ENCODE peak calls at places on chromosomes 12 and 14, in six cellular contexts. C, G, B, I, K and X are unnamed samples.

GRCh38 chr12:107734139-107734538 is 26.8 kb downstream of the PRDM4 start:
- DNase-seq in C (no peak), G (no peak), B (no peak), I (no peak), K (no peak), X (no peak)

GRCh38 chr12:107474639-107475539 is 210.7 kb upstream of the PWP1 start:
- DNase-seq in C (no peak), G (no peak), B (no peak), I (no peak), K (no peak), X (no peak)

GRCh38 chr12:517538-517937 is 57.8 kb downstream of the B4GALNT3 start:
- DNase-seq in C (no peak), G (no peak), B (no peak), I (no peak), K (no peak), X (no peak)

GRCh38 chr14:20391505-20391904 is 21.8 kb downstream of the TEP1 start:
- DNase-seq in C (no peak), G (no peak), B (no peak), I (no peak), K (no peak), X (no peak)

GRCh38 chr12:123971770-123972447 is 722 bp downstream of the CCDC92 start:
- DNase-seq in C (peak), G (peak), B (no peak), I (no peak), K (peak), X (peak)

GRCh38 chr12:25386823-25387134 is 136.1 kb upstream of the KRAS start:
- DNase-seq in C (peak), G (no peak), B (no peak), I (no peak), K (peak), X (no peak)

GRCh38 chr14:34299360-34299759 is 162.7 kb downstream of the SPTSSA start:
- DNase-seq in C (no peak), G (no peak), B (no peak), I (no peak), K (no peak), X (no peak)

GRCh38 chr14:59267046-59267445 is 78.6 kb downstream of the DAAM1 start:
- DNase-seq in C (no peak), G (no peak), B (no peak), I (no peak), K (no peak), X (no peak)

GRCh38 chr12:29427964-29428363 is 47.0 kb upstream of the ERGIC2 start:
- DNase-seq in C (no peak), G (peak), B (peak), I (no peak), K (no peak), X (no peak)

GRCh38 chr14:89185919-89186849 is 230.8 kb downstream of the FOXN3 start:
- DNase-seq in C (no peak), G (no peak), B (no peak), I (no peak), K (no peak), X (peak)

GRCh38 chr14:23068792-23069412 is 11.6 kb upstream of the CDH24 start:
- DNase-seq in C (peak), G (peak), B (peak), I (peak), K (peak), X (peak)

GRCh38 chr12:3107071-3107583 is 29.9 kb downstream of the TSPAN9 start:
- DNase-seq in C (no peak), G (no peak), B (no peak), I (no peak), K (no peak), X (peak)

GRCh38 chr12:1041478-1041877 is 50.5 kb downstream of the ERC1 start:
- DNase-seq in C (no peak), G (no peak), B (no peak), I (no peak), K (no peak), X (no peak)

GRCh38 chr12:69007858-69008314 is 74.9 kb upstream of the CPM start:
- DNase-seq in C (no peak), G (no peak), B (no peak), I (no peak), K (no peak), X (no peak)

GRCh38 chr14:51511265-51511664 is 140.4 kb upstream of the FRMD6 start:
- DNase-seq in C (no peak), G (no peak), B (no peak), I (no peak), K (no peak), X (no peak)

GRCh38 chr14:52950898-52951729 is at the start of gene FERMT2:
- DNase-seq in C (peak), G (peak), B (peak), I (peak), K (peak), X (peak)
- TF ChIP-seq POLR2A in C (peak), G (peak), B (peak), I (peak), K (peak), X (peak)

GRCh38 chr14:63641473-63642228 is at the start of gene WDR89:
- DNase-seq in C (peak), G (peak), B (peak), I (peak), K (peak), X (peak)
- TF ChIP-seq POLR2A in C (peak), G (peak), B (peak), I (peak), K (no peak), X (peak)

DNA sequence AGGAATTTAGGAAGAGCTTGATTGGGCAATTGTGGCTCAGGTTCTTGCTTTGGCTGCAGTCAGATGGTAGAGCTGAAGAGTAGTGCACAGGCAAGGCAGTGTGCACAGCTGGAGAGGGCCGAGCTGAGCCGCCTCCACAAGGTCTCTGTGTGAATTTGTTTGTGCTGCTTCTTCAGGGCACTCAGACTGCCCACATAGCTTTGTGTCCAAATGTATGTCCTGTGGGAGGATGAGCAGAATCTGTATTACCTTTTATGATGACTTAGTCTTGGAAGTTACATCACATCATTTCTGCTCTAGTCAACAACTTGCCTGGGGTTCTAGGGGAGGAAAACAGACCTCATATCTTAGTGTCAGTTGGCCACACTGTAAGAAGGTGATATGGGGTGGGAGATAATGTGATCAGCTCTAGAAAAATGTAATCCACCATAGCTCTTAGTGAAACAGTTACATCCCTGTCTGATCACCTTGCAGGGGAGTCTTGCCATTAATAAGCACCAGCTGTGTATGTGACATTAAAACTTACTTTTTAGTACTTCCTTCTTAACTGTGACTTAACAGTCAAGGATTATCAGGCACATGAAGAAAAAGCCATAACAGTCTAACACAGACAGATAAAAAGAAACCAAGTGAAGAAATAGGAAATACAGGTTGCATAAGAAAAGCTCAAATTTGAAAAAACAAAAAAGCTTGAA is 53.4 kb downstream of the RCOR1 start:
- DNase-seq in C (no peak), G (no peak), B (no peak), I (no peak), K (no peak), X (no peak)
- TF ChIP-seq POLR2A in C (no peak), G (no peak), B (no peak), I (no peak), K (no peak), X (no peak)

GRCh38 chr12:57522887-57523705 is 472 bp downstream of the MBD6 start:
- DNase-seq in C (no peak), G (peak), B (no peak), I (peak), K (peak), X (no peak)
- TF ChIP-seq POLR2A in C (peak), G (peak), B (peak), I (no peak), K (no peak), X (no peak)

GRCh38 chr12:52148541-52149181 is 43.2 kb downstream of the KRT80 start:
- DNase-seq in C (peak), G (no peak), B (no peak), I (no peak), K (peak), X (peak)
- TF ChIP-seq POLR2A in C (no peak), G (no peak), B (no peak), I (no peak), K (no peak), X (no peak)